ENCODE peak calls at places on chromosomes 2 and 18, in six cellular contexts. F is A673; B is CD4-positive, CD25-positive, alpha-beta regulatory T cell; T is cardiac fibroblast; L is fibroblast of pulmonary artery; R is IMR-90. V is an unnamed sample.

GRCh38 chr2:60550151-60550983 is 3.1 kb downstream of the BCL11A start:
- DNase-seq in R (peak), L (peak), T (peak), B (peak), F (peak), V (peak)

GRCh38 chr2:57180042-57180567 is 866.5 kb upstream of the VRK2 start:
- DNase-seq in F (no peak), L (peak), R (peak), T (peak), B (no peak), V (no peak)

GRCh38 chr2:50613161-50613560 is 418.8 kb downstream of the NRXN1 start:
- DNase-seq in F (no peak), B (no peak), T (no peak), L (peak), R (peak), V (no peak)

GRCh38 chr2:235510305-235510704 is 16.5 kb downstream of the AGAP1 start:
- DNase-seq in B (no peak), L (no peak), F (no peak), T (no peak), R (no peak), V (no peak)

GRCh38 chr2:95757988-95758387 is 166.2 kb downstream of the TRIM43 start:
- DNase-seq in L (no peak), F (no peak), B (no peak), T (no peak), R (no peak), V (no peak)

GRCh38 chr2:9474361-9475117 is at the start of gene IAH1:
- DNase-seq in T (peak), L (peak), F (peak), B (peak), R (no peak), V (no peak)

GRCh38 chr2:173204316-173204715 is 128.7 kb downstream of the MAP3K20 start:
- DNase-seq in T (peak), R (no peak), F (peak), B (no peak), L (peak), V (no peak)

GRCh38 chr2:211149731-211150130 is 593.3 kb downstream of the CPS1 start:
- DNase-seq in F (no peak), B (no peak), T (no peak), R (no peak), L (no peak), V (no peak)

GRCh38 chr2:48941908-48942307 is 186.4 kb upstream of the LHCGR start:
- DNase-seq in F (no peak), T (no peak), B (no peak), L (no peak), R (no peak), V (no peak)

GRCh38 chr2:107325983-107326786 is 440.2 kb upstream of the ST6GAL2 start:
- DNase-seq in T (peak), R (no peak), B (no peak), F (no peak), L (peak), V (no peak)

GRCh38 chr2:20640411-20641122 is 10.3 kb downstream of the HS1BP3 start:
- DNase-seq in R (no peak), F (no peak), B (no peak), T (no peak), L (no peak), V (no peak)

GRCh38 chr2:84958135-84959044 is 12.6 kb upstream of the KCMF1 start:
- DNase-seq in B (no peak), R (peak), F (no peak), T (peak), L (peak), V (peak)

GRCh38 chr2:30683240-30683956 is 123.8 kb downstream of the CAPN13 start:
- DNase-seq in F (no peak), B (no peak), L (no peak), T (no peak), R (no peak), V (no peak)

GRCh38 chr2:204114294-204114693 is 177.7 kb downstream of the ICOS start:
- DNase-seq in B (no peak), T (peak), R (no peak), L (no peak), F (no peak), V (no peak)

GRCh38 chr2:145380436-145381017 is 860.6 kb upstream of the ZEB2 start:
- DNase-seq in R (peak), T (peak), L (peak), B (no peak), F (peak), V (peak)

GRCh38 chr2:172436889-172437288 is 9.5 kb downstream of the ITGA6 start:
- DNase-seq in L (no peak), B (no peak), F (no peak), T (no peak), R (no peak), V (no peak)

GRCh38 chr2:95305341-95306058 is 8.4 kb downstream of the KCNIP3 start:
- DNase-seq in L (peak), B (no peak), R (no peak), T (peak), F (no peak), V (no peak)

GRCh38 chr2:173782681-173783080 is 182.5 kb downstream of the SP3 start:
- DNase-seq in B (no peak), T (no peak), R (no peak), F (no peak), L (no peak), V (no peak)

GRCh38 chr2:106599540-106599939 is 112.4 kb downstream of the CD8B2 start:
- DNase-seq in T (no peak), F (no peak), B (no peak), L (no peak), R (no peak), V (no peak)

GRCh38 chr2:236668531-236668969 is 98.9 kb downstream of the ACKR3 start:
- DNase-seq in B (no peak), T (no peak), R (no peak), F (no peak), L (no peak), V (no peak)

GRCh38 chr2:178331474-178332431 is 119.2 kb downstream of the PRKRA start:
- DNase-seq in L (no peak), F (no peak), R (no peak), T (no peak), B (no peak), V (no peak)

GRCh38 chr2:74740395-74741075 is 86.5 kb downstream of the SEMA4F start:
- DNase-seq in L (peak), F (peak), R (peak), T (peak), B (no peak), V (peak)

GRCh38 chr18:63892544-63892943 is 5.0 kb downstream of the SERPINB2 start:
- DNase-seq in R (no peak), T (peak), F (no peak), B (no peak), L (no peak), V (no peak)

GRCh38 chr2:234879671-234880455 is 72.0 kb upstream of the SH3BP4 start:
- DNase-seq in B (no peak), L (peak), R (peak), F (no peak), T (peak), V (no peak)

GRCh38 chr18:49851624-49852023 is 38.3 kb upstream of the ACAA2 start:
- DNase-seq in F (no peak), L (no peak), R (no peak), T (no peak), B (no peak), V (no peak)

GRCh38 chr18:49850636-49851035 is 37.3 kb upstream of the ACAA2 start:
- DNase-seq in B (no peak), F (no peak), T (no peak), R (no peak), L (no peak), V (no peak)

GRCh38 chr18:49847524-49847923 is 34.2 kb upstream of the ACAA2 start:
- DNase-seq in F (no peak), B (no peak), T (no peak), R (no peak), L (no peak), V (no peak)

GRCh38 chr18:49848115-49848514 is 34.8 kb upstream of the ACAA2 start:
- DNase-seq in R (no peak), T (no peak), L (no peak), B (no peak), F (no peak), V (no peak)

GRCh38 chr18:49849331-49850217 is 36.2 kb upstream of the ACAA2 start:
- DNase-seq in B (no peak), R (peak), F (peak), T (peak), L (peak), V (peak)
- H3K4me3 ChIP-seq in B (no peak), R (no peak), F (no peak), T (no peak), L (no peak), V (no peak)

DNA sequence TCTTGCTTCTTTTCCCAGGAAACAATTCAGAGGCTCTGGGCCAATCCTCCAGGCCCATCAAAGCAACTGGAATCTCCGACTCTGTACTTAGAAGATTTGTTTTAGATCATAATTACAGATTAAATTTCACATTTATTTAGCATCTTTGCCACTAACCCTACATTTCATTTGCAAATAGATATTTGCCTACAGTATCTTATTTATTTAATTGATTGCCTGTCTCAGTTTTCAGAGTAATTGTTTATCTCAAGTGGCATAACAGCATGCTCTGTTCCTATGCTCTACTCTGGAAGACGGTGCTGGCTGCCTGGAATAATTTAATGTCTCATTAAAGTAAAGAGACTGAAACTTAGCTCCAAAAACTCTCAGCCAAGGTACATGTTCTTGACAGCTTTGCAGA is 213.4 kb downstream of the HNMT start:
- DNase-seq in T (peak), L (no peak), B (no peak), F (no peak), R (no peak), V (no peak)
- H3K4me3 ChIP-seq in T (no peak), L (no peak), B (no peak), F (no peak), R (no peak), V (no peak)

GRCh38 chr2:222942977-222943376 is 82.1 kb downstream of the ACSL3 start:
- DNase-seq in B (no peak), T (no peak), R (no peak), L (no peak), F (no peak), V (no peak)
- H3K4me3 ChIP-seq in B (no peak), T (no peak), R (no peak), L (no peak), F (no peak), V (no peak)

DNA sequence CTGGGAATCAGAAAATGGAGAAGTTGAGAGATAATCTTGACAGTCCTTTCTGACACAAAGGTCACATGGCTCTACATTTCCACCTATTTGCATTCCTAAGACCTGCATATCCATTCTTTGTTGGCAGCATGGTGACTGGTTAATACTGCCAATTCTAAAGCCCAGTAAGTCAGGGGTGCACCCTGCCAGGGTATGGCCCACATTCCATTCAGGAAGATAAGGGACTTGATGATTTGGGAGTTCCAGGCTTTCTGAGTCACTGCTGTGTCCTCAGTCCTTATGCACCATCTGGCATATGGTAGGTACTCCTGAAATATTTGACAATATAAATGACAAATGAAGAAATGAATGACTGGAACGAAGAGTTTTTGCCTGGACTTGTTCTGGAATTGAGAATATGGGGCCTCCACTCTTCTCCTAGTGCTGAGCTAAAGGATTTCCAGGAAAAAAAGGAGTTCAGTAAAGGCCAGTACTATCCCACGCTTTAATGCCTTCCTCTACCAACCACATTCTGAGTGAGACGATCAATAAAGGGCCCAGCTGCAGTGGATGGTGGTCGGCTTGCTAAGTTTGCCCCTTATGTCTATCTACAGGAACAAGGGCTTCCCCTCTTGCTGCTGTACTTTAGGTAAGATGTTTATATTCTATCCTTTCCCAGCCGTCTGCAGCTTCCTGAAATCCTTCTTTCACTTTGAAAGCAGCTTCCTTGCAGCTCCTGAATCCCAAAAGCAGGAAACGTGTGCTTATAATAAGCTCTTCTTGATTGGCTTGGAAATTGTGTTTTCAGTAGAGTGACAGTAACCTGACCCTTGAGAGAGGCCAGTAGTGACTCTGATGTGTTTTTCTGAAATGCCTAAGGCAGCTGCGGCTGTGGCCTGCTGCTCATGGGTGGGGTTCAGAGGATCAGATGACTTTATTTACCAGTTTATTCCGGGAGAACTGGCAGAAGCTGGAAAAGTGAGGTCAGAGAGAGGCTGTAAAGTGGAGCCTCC is 31.9 kb upstream of the EIF2AK3 start:
- DNase-seq in T (peak), F (no peak), R (peak), L (peak), B (no peak), V (peak)
- H3K4me3 ChIP-seq in T (no peak), F (no peak), R (peak), L (no peak), B (no peak), V (no peak)